ENCODE peak calls at places on chromosomes 1 and 21, in six cellular contexts. R is left ventricle myocardium inferior, V is GM23338, X is NT2/D1, L is tibial nerve, Y is dorsolateral prefrontal cortex. Z is an unnamed sample. For H3K27me3, the result is how much of the 10 kb centered on the place peaks cover.

GRCh38 chr1:10663668-10664035 is 132.8 kb downstream of the CASZ1 start:
- DNase-seq in R (peak), V (peak), X (no peak), L (peak), Y (peak), Z (peak)

GRCh38 chr1:47987601-47988000 is 9.6 kb downstream of the TRABD2B start:
- DNase-seq in R (no peak), V (no peak), X (no peak), L (no peak), Y (no peak), Z (no peak)

GRCh38 chr1:223229756-223230155 is 86.7 kb upstream of the TLR5 start:
- DNase-seq in R (no peak), V (no peak), X (no peak), L (no peak), Y (no peak), Z (no peak)

GRCh38 chr1:234535763-234536515 is 57.0 kb upstream of the TARBP1 start:
- DNase-seq in R (peak), V (no peak), X (no peak), L (peak), Y (no peak), Z (peak)

GRCh38 chr1:218669431-218669830 is 324.3 kb downstream of the TGFB2 start:
- DNase-seq in R (no peak), V (no peak), X (no peak), L (no peak), Y (no peak), Z (no peak)

GRCh38 chr1:63068626-63069025 is 253.7 kb upstream of the FOXD3 start:
- DNase-seq in R (no peak), V (no peak), X (no peak), L (no peak), Y (no peak), Z (no peak)

GRCh38 chr1:53025034-53025777 is 36.8 kb upstream of the PODN start:
- DNase-seq in R (peak), V (no peak), X (no peak), L (peak), Y (no peak), Z (peak)

GRCh38 chr1:158153179-158153578 is 27.5 kb upstream of the CD1D start:
- DNase-seq in R (no peak), V (no peak), X (no peak), L (no peak), Y (no peak), Z (no peak)

GRCh38 chr1:41662656-41663437 is 178.4 kb upstream of the EDN2 start:
- DNase-seq in R (peak), V (peak), X (no peak), L (no peak), Y (no peak), Z (peak)

GRCh38 chr1:28812669-28813468 is 899 bp downstream of the OPRD1 start:
- DNase-seq in R (no peak), V (no peak), X (no peak), L (no peak), Y (peak), Z (no peak)
- H3K27me3 ChIP-seq in R (half or more), V (under half), X (under half), L (half or more), Y (under half), Z (under half)

DNA sequence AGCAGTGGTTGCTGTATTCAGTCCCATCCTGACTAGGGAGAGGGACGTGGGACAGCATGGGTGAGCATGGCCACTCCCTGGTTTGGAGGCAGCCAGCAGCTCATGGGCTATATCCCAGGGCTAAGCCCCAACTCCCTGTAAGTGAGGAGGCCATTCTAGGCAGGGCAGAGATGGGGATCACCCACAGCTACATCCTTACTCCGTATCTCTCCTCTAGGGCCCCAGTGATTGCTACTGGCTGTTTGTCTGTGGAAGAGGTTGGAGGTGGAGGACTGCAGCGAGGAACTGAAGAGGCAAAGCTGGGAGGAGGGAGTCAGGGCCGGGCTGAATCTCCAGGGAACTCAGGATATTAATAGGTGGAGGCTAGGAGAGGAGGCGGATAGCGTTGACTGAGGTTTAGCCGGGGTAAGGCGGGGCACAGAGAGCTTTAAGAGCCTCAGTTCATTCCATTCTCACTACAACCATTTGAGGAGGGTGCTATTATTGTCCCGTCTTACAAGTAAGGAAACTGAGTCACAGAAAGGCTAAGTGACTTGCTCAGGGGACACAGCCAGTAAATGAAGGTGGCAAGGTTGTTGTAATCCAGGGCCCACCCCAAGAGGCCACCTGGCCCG is 6.8 kb downstream of the OLIG2 start:
- DNase-seq in R (no peak), V (no peak), X (no peak), L (no peak), Y (no peak), Z (no peak)
- H3K27me3 ChIP-seq in R (half or more), V (half or more), X (under half), L (half or more), Y (under half), Z (under half)

GRCh38 chr1:18634276-18634675 is 3.6 kb downstream of the PAX7 start:
- DNase-seq in R (no peak), V (no peak), X (no peak), L (no peak), Y (no peak), Z (no peak)
- H3K27me3 ChIP-seq in R (half or more), V (half or more), X (half or more), L (half or more), Y (half or more), Z (half or more)

DNA sequence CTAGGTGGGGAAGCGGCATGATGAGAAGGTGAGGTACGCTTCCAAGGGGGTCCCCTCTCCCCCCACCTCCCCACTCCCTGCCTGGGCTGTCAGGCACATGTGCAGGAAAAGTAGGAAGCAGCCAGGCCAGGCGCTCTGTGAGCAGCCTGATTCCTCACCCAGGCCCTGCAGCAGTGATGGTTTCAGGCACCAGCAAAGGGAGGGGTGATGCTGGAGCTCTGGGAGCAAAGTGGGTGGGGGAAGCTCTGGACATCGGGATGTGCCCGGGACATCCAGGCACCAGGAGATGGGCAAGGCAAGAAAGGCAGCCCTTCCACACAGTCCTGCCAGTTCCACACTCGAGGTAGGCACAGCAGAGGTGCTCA is 106.1 kb downstream of the CRYAA start:
- DNase-seq in R (peak), V (no peak), X (no peak), L (no peak), Y (no peak), Z (no peak)
- H3K27me3 ChIP-seq in R (half or more), V (under half), X (under half), L (under half), Y (under half), Z (under half)

GRCh38 chr1:23559136-23559984 is at the start of gene ID3:
- DNase-seq in R (peak), V (peak), X (peak), L (peak), Y (peak), Z (peak)

GRCh38 chr1:23558872-23559135 is 497 bp downstream of the ID3 start:
- DNase-seq in R (no peak), V (no peak), X (no peak), L (no peak), Y (no peak), Z (no peak)

GRCh38 chr1:23557471-23558124 is 1.7 kb downstream of the ID3 start:
- DNase-seq in R (no peak), V (no peak), X (no peak), L (no peak), Y (no peak), Z (no peak)

GRCh38 chr1:23556661-23557470 is 2.4 kb downstream of the ID3 start:
- DNase-seq in R (no peak), V (peak), X (no peak), L (no peak), Y (no peak), Z (no peak)

DNA sequence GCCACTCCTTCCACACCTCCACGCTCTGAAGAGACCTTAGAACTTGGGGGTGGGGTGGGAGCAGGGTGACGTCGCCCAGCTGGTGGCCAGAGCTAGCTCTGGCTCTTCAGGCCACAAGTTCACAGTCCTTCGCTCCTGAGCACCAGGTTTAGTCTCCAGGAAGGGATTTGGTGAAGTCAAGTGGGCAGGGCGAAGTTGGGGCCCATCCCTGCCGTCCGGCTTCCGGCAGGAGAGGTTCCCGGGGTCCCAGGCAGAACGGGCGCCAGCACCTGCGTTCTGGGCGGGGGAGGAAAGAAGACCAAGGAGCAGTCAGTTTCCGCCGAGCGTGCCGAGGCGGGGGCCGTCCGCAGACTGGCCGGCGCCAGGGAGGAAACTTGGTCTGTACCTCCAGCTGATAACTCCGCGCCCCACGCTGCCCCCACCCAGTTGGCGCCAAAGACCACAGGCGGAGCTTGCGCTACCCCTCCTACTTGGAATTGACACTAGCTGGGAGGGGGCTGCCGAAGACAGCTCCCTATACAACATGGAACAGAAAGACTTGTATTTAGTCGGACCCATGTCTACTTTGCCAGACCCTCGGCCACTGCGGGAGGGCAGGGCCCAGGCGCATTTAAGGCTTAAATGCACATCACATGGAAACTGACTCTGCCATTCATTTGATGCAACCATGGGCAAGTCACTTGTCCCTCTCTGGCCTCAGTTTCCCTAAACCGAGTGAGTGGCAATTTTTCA is 995 bp downstream of the ID3 start:
- DNase-seq in R (peak), V (peak), X (no peak), L (no peak), Y (no peak), Z (peak)
- H3K27me3 ChIP-seq in R (under half), V (under half), X (under half), L (under half), Y (under half), Z (under half)

GRCh38 chr1:245153081-245153644 is 1.6 kb upstream of the KIF26B start:
- DNase-seq in R (peak), V (peak), X (peak), L (peak), Y (peak), Z (peak)
- H3K27me3 ChIP-seq in R (half or more), V (half or more), X (under half), L (half or more), Y (under half), Z (under half)

GRCh38 chr21:36250423-36251075 is 69.4 kb upstream of the MORC3 start:
- DNase-seq in R (no peak), V (peak), X (no peak), L (no peak), Y (no peak), Z (no peak)
- H3K27me3 ChIP-seq in R (under half), V (under half), X (under half), L (under half), Y (under half), Z (under half)

DNA sequence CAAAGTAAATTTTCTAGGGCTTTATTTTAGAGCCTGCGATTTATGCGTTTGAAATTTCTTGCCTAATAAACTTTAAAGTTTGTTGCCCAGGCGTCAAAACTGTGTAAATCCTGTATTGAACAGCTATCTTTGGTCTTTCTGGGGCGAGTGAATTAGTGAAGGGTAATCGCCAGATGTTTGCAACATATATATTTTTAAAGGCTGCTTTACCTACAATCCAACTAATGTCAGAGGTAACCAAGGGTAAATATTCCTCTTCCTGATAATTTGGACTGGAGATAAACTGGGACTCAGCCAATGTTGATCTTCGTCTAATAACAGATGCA is 885 bp upstream of the PROX1 start:
- DNase-seq in R (no peak), V (no peak), X (no peak), L (no peak), Y (no peak), Z (no peak)
- H3K27me3 ChIP-seq in R (half or more), V (half or more), X (half or more), L (half or more), Y (under half), Z (under half)

GRCh38 chr1:46485564-46486431 is 3.8 kb upstream of the DMBX1 start:
- DNase-seq in R (no peak), V (peak), X (no peak), L (no peak), Y (no peak), Z (no peak)
- H3K27me3 ChIP-seq in R (half or more), V (half or more), X (half or more), L (half or more), Y (under half), Z (half or more)

GRCh38 chr1:18602533-18603211 is 28.0 kb upstream of the PAX7 start:
- DNase-seq in R (no peak), V (peak), X (no peak), L (no peak), Y (no peak), Z (no peak)

GRCh38 chr1:18599704-18600103 is 30.9 kb upstream of the PAX7 start:
- DNase-seq in R (no peak), V (peak), X (no peak), L (no peak), Y (no peak), Z (no peak)

GRCh38 chr1:18606443-18607288 is 24.0 kb upstream of the PAX7 start:
- DNase-seq in R (no peak), V (no peak), X (no peak), L (no peak), Y (no peak), Z (no peak)

GRCh38 chr1:18607289-18607760 is 23.3 kb upstream of the PAX7 start:
- DNase-seq in R (no peak), V (no peak), X (no peak), L (no peak), Y (no peak), Z (no peak)

DNA sequence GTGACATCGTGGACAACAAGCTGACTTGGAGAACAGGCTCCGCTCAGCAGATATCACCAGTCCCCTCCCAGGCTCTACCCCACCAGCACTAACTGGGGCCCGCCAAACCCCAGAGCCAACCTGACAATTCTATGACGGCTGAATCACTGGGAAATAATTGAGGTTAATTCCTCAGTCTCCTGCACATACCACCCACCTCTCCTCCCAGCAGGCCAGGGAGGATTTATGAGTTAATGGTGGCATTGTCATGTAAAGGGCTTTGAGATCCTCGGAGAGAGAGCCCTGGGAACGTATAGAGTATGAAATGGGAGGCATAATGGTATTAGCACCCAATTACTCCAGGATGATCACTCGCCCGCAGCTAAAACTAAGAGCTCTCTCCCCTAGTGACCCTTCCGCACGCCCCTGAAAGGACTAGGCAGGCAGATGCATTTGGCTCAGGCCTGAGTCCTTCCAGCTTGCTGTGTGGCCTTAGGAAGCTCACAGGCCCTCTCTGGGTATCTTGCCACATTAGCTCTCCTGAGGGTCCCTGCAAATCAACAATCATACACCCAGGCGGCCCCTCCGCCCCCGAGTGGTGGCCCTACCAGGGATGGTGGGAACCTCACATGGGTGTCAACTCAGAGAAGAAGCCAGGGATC is 27.3 kb upstream of the PAX7 start:
- DNase-seq in R (no peak), V (peak), X (no peak), L (no peak), Y (no peak), Z (no peak)
- H3K27me3 ChIP-seq in R (half or more), V (under half), X (under half), L (under half), Y (under half), Z (under half)